ENCODE peak calls at places on chromosome 5, in seven cellular contexts. A, Z, Y, M, X, D and L are unnamed samples.

GRCh38 chr5:130955041-130955440 is 210.0 kb downstream of the HINT1 start:
- DNase-seq in M (no peak), D (no peak), A (no peak), Z (no peak), X (no peak), Y (no peak), L (no peak)

GRCh38 chr5:56412601-56413379 is 179.7 kb upstream of the ANKRD55 start:
- DNase-seq in M (peak; percentile 70), D (peak; percentile 85), Y (no peak), A (peak; percentile 77), Z (peak; percentile 50), X (peak; percentile 36), L (no peak)

GRCh38 chr5:72101828-72102227 is 5.4 kb upstream of the MAP1B start:
- DNase-seq in A (no peak), X (no peak), Y (no peak), D (no peak), M (no peak), Z (peak; percentile 50), L (no peak)

GRCh38 chr5:149493316-149493715 is 57.9 kb downstream of the CSNK1A1 start:
- DNase-seq in X (no peak), D (no peak), Y (no peak), M (no peak), Z (no peak), A (no peak), L (no peak)

GRCh38 chr5:135221187-135221473 is 177.9 kb downstream of the MACROH2A1 start:
- DNase-seq in Z (no peak), M (no peak), X (no peak), Y (no peak), A (peak; percentile 46), D (no peak), L (no peak)

GRCh38 chr5:855771-856530 is 5.2 kb upstream of the ZDHHC11 start:
- DNase-seq in Y (no peak), M (peak; percentile 51), X (no peak), A (no peak), Z (peak; percentile 7), D (peak; percentile 21), L (no peak)

GRCh38 chr5:145776886-145777285 is 58.3 kb downstream of the PRELID2 start:
- DNase-seq in Y (no peak), X (no peak), M (no peak), A (no peak), Z (no peak), D (no peak), L (no peak)

GRCh38 chr5:56815657-56816545 is 552 bp downstream of the MAP3K1 start:
- DNase-seq in D (peak; percentile 54), M (peak; percentile 81), X (peak; percentile 36), Y (no peak), A (no peak), Z (peak; percentile 50), L (no peak)

GRCh38 chr5:17831279-17831678 is 197.0 kb downstream of the TAF11L14 start:
- DNase-seq in A (no peak), D (no peak), Z (no peak), X (no peak), M (no peak), Y (no peak), L (no peak)

GRCh38 chr5:55601209-55601618 is 66.5 kb upstream of the PLPP1 start:
- DNase-seq in X (peak; percentile 89), A (peak; percentile 95), M (peak; percentile 89), Y (peak; percentile 9), Z (peak; percentile 93), D (peak; percentile 69), L (no peak)

GRCh38 chr5:37836173-37837100 is 3.4 kb downstream of the GDNF start:
- DNase-seq in X (no peak), D (no peak), M (peak; percentile 75), A (no peak), Y (no peak), Z (peak; percentile 57), L (no peak)

GRCh38 chr5:120446896-120447295 is 17.2 kb upstream of the PRR16 start:
- DNase-seq in Z (no peak), D (no peak), Y (no peak), A (no peak), M (no peak), X (no peak), L (no peak)

GRCh38 chr5:145818604-145819003 is 16.5 kb downstream of the PRELID2 start:
- DNase-seq in X (no peak), Y (no peak), D (no peak), A (no peak), Z (no peak), M (no peak), L (no peak)

GRCh38 chr5:86977185-86977584 is 290.5 kb upstream of the RASA1 start:
- DNase-seq in Z (peak; percentile 43), X (no peak), Y (no peak), M (no peak), A (no peak), D (no peak), L (no peak)

GRCh38 chr5:178285399-178286225 is 53.0 kb upstream of the PHYKPL start:
- DNase-seq in D (no peak), M (peak; percentile 70), A (no peak), Z (no peak), Y (no peak), X (no peak), L (no peak)

GRCh38 chr5:159990506-159990905 is 18.4 kb upstream of the TTC1 start:
- DNase-seq in X (no peak), D (no peak), Y (no peak), A (no peak), M (no peak), Z (no peak), L (no peak)

GRCh38 chr5:83072946-83073345 is 4.2 kb downstream of the TMEM167A start:
- DNase-seq in M (no peak), Y (no peak), A (no peak), Z (no peak), X (no peak), D (no peak), L (no peak)

GRCh38 chr5:76472338-76473336 is 69.6 kb downstream of the IQGAP2 start:
- DNase-seq in Y (no peak), A (no peak), X (no peak), D (no peak), M (no peak), Z (no peak), L (no peak)

GRCh38 chr5:174733836-174734235 is 9.5 kb downstream of the MSX2 start:
- DNase-seq in X (no peak), A (no peak), D (no peak), Y (no peak), M (no peak), Z (no peak), L (no peak)

GRCh38 chr5:123007292-123007691 is 29.2 kb downstream of the PPIC start:
- DNase-seq in D (no peak), Y (no peak), Z (no peak), X (no peak), M (no peak), A (no peak), L (no peak)

GRCh38 chr5:54718647-54719046 is 201.1 kb downstream of the SNX18 start:
- DNase-seq in Z (peak; percentile 14), M (peak; percentile 79), X (peak; percentile 36), A (peak; percentile 85), D (no peak), Y (no peak), L (no peak)

GRCh38 chr5:8491254-8491653 is 622.3 kb downstream of the MTRR start:
- DNase-seq in M (no peak), Z (no peak), D (no peak), X (no peak), A (no peak), Y (no peak), L (no peak)

GRCh38 chr5:96232602-96233001 is 200.4 kb downstream of the PCSK1 start:
- DNase-seq in Z (no peak), A (no peak), M (no peak), Y (no peak), D (no peak), X (no peak), L (no peak)

GRCh38 chr5:96226941-96227552 is 206.0 kb downstream of the PCSK1 start:
- DNase-seq in Y (no peak), X (no peak), Z (peak; percentile 44), M (peak; percentile 76), A (peak; percentile 72), D (no peak), L (no peak)

GRCh38 chr5:96229173-96229572 is 203.9 kb downstream of the PCSK1 start:
- DNase-seq in A (no peak), D (no peak), Z (no peak), M (no peak), Y (no peak), X (no peak), L (no peak)

GRCh38 chr5:96228449-96228848 is 204.6 kb downstream of the PCSK1 start:
- DNase-seq in D (no peak), Y (no peak), A (no peak), M (no peak), Z (no peak), X (no peak), L (no peak)
- H3K4me1 ChIP-seq in D (no peaks in the 10 kb centered on the region), Y (no peaks in the 10 kb centered on the region), A (no peaks in the 10 kb centered on the region), M (peaks cover 3% of the 10 kb centered on the region), Z (peaks cover 6% of the 10 kb centered on the region), X (no peaks in the 10 kb centered on the region), L (no peaks in the 10 kb centered on the region)

DNA sequence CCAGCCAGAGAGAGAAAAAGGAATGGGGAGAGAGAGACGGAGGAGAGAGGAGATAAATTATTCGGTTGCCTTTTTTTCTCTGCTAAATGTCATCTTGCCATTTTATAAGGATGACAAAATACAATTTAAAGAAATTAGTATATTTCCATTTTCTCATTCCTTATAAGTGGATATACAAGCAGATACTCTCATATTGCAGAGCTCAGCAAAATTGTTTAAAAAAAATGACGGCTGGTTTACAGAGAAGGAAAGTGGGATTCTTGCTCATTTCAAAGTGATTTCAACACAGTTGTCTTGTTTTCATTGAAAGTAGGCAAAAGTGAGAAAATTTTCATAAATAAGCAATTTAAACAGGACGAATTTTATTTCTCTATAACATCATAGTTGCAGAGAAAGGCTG is 641.9 kb upstream of the CDH6 start:
- DNase-seq in X (no peak), D (no peak), A (no peak), Y (no peak), Z (no peak), M (no peak), L (no peak)
- H3K27me3 ChIP-seq in X (no peaks in the 10 kb centered on the region), D (no peaks in the 10 kb centered on the region), A (no peaks in the 10 kb centered on the region), Y (no peaks in the 10 kb centered on the region), Z (no peaks in the 10 kb centered on the region), M (no peaks in the 10 kb centered on the region), L (no peaks in the 10 kb centered on the region)

DNA sequence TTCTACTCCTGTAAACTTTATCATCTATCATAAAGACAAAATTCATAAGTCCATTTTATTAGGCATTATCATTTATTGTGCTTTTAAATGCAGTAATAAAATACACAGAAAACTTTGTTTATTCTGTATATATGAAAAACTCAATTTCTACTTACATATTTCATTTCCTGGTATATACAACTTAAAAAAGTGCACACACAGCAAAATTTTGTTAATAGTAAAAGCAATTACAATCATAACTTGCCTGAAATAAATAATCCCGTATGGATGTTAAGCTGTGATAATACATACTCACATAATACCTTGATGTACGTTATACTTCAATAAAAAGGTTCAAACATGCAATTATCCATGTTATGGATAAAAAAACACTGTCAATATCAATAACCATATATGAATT is 19.2 kb downstream of the ELL2 start:
- DNase-seq in Y (no peak), X (no peak), D (no peak), M (no peak), A (no peak), Z (no peak), L (no peak)
- H3K4me3 ChIP-seq in Y (no peak overlapping the region), X (no peak overlapping the region), D (no peak overlapping the region), M (no peak overlapping the region), A (no peak overlapping the region), Z (no peak overlapping the region), L (no peak overlapping the region)

DNA sequence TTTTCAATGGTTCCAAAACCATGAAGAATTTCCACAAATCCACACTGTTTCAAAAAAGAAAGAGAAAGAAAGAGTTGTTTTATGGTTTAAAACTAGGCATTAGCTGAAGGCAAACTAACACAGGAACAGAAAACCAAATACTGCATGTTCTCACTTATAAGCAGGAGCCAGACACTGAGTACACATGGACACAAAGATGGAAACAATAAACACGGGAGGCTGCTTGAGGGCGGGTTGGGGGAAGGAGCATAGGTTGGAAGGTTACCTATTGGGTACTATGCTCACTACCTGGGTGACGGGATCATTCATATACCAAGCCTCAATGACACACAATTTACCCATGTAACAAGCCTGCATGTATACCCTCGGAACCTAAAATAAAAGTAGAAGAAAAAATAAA is 45.0 kb downstream of the SEMA6A start:
- DNase-seq in Z (no peak), X (peak; percentile 64), M (no peak), D (no peak), A (no peak), Y (no peak), L (no peak)
- H3K4me1 ChIP-seq in Z (peaks cover 15% of the 10 kb centered on the region), X (peaks cover 6% of the 10 kb centered on the region), M (peaks cover 2% of the 10 kb centered on the region), D (peaks cover 7% of the 10 kb centered on the region), A (no peaks in the 10 kb centered on the region), Y (no peaks in the 10 kb centered on the region), L (peaks cover 12% of the 10 kb centered on the region)